ENCODE peak calls at places on chromosomes 7 and 10, in four cellular contexts. K is HCT116, X is HepG2, G is SK-N-SH. M is an unnamed sample.

GRCh38 chr10:73827346-73828089 is 16.1 kb upstream of the NDST2 start:
- DNase-seq in K (no peak), X (no peak), G (no peak), M (no peak)

GRCh38 chr10:71971311-71971731 is 7.1 kb downstream of the CHST3 start:
- DNase-seq in K (no peak), X (no peak), G (no peak), M (no peak)

GRCh38 chr10:122515588-122516231 is 44.8 kb upstream of the DMBT1 start:
- DNase-seq in K (no peak), X (no peak), G (no peak), M (no peak)

GRCh38 chr10:112282086-112282485 is 1.1 kb upstream of the TECTB start:
- DNase-seq in K (no peak), X (no peak), G (no peak), M (no peak)

GRCh38 chr7:44678468-44679179 is 70.0 kb upstream of the ZMIZ2 start:
- DNase-seq in K (no peak), X (peak), G (no peak), M (no peak)

GRCh38 chr10:59290448-59290847 is 71.9 kb downstream of the FAM13C start:
- DNase-seq in K (no peak), X (peak), G (peak), M (no peak)

GRCh38 chr10:133378251-133379096 is 588 bp upstream of the PAOX start:
- DNase-seq in K (no peak), X (peak), G (peak), M (peak)

GRCh38 chr10:103751696-103752287 is 103.6 kb downstream of the SH3PXD2A start:
- DNase-seq in K (no peak), X (peak), G (no peak), M (no peak)

GRCh38 chr10:43857206-43857952 is 208.7 kb upstream of the ZNF32 start:
- DNase-seq in K (no peak), X (no peak), G (peak), M (no peak)

GRCh38 chr10:73485320-73485719 is 10.5 kb downstream of the PPP3CB start:
- DNase-seq in K (no peak), X (no peak), G (peak), M (no peak)

GRCh38 chr10:48464121-48464870 is 140.6 kb downstream of the ARHGAP22 start:
- DNase-seq in K (no peak), X (no peak), G (no peak), M (no peak)

GRCh38 chr7:151664268-151664667 is 144.6 kb upstream of the RHEB start:
- DNase-seq in K (no peak), X (no peak), G (no peak), M (no peak)

GRCh38 chr10:74738543-74738942 is 87.9 kb upstream of the KAT6B start:
- DNase-seq in K (no peak), X (no peak), G (no peak), M (no peak)

GRCh38 chr10:110416776-110417732 is 80.7 kb upstream of the DUSP5 start:
- DNase-seq in K (no peak), X (no peak), G (no peak), M (no peak)

GRCh38 chr10:4820804-4821401 is 5.1 kb upstream of the AKR1E2 start:
- DNase-seq in K (no peak), X (no peak), G (no peak), M (no peak)

GRCh38 chr7:289756-290553 is at the start of gene FOXL3:
- DNase-seq in K (no peak), X (no peak), G (peak), M (no peak)

GRCh38 chr10:80025281-80025680 is 53.2 kb upstream of the TMEM254 start:
- DNase-seq in K (no peak), X (no peak), G (no peak), M (no peak)

GRCh38 chr10:5125315-5126044 is 31.3 kb downstream of the AKR1C3 start:
- DNase-seq in K (no peak), X (no peak), G (no peak), M (no peak)

GRCh38 chr10:69383485-69384089 is 33.1 kb downstream of the TACR2 start:
- DNase-seq in K (no peak), X (peak), G (no peak), M (no peak)
- TF ChIP-seq ELF1 in K (no peak), X (no peak), G (no peak), M (no peak)

GRCh38 chr10:106958591-106959328 is 205.7 kb downstream of the SORCS1 start:
- DNase-seq in K (no peak), X (no peak), G (peak), M (no peak)
- TF ChIP-seq ELF1 in K (no peak), X (no peak), G (no peak), M (no peak)

DNA sequence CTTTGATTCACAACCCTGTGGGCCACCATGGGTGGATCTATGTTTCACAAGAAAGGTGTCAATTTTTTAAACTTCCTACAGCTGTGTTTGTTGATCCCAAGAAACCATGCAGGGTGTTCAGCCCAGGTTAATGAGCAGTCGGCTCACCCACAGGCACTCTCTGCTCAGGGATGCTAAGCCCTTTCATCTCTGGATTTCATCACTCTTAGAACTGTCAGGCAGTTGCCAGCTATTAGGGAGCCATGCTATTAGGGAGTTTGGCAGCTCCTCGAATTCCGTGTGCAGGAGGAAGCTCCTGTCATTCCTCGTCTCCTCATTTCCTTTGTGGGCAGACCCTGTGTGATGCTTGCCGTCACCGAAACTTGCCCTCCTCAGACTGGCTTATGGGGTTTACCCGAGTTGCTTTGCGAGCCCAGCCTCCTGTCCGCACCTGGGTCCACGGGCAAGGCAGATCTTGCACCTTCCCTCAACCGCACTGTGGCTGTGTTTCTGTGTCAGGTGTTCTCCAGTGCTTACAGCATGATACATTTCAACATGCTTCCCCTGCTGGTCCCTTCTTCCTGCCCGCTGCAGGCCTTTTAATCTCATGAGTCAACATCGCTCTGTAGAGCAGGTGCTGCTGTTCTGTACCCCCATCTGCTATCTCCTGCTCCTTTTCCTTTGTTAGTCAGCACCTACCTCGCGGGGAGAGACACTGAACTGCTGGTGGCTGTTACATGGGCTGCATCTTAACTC is 509.8 kb downstream of the SUGCT start:
- DNase-seq in K (no peak), X (no peak), G (peak), M (no peak)
- TF ChIP-seq ELF1 in K (no peak), X (no peak), G (no peak), M (no peak)

DNA sequence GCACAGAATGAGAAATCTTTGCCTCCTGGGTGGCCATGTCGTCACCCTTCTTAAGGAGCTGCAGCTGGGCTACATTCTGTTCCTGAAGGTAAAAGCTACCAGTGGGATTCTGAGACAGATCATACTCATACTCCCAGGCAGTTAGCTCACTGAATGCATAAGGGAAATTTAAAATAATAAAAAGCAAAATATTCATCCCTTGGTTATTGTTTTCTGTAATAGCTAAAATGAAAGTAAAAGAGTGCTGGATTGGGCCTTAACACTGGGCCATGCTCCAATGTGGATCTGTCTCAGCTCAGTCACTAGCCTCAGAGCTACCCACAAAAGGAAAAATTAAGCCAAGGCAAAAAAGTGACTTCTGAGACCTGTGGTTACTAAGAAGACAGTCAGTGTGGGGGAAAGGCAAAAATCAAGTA is 8.9 kb upstream of the DYNC2I1 start:
- DNase-seq in K (no peak), X (no peak), G (no peak), M (no peak)
- TF ChIP-seq ELF1 in K (no peak), X (no peak), G (no peak), M (no peak)

M was measured in K562.